ENCODE peak calls at places on chromosomes 4 and X, in eight cellular contexts. M is activated CD4-positive, CD25-positive, alpha-beta regulatory T cell treated with anti-CD3 and anti-CD28 coated beads, Interleukin-2, amount 50 U/mL, for 72 hours; O is ELR; W is HTR-8/SVneo; T is AG04450; B is MCF 10A; Z is caudate nucleus; A is GM20000. S is an unnamed sample.

GRCh38 chrX:107729558-107730297 is 45.9 kb downstream of the TSC22D3 start:
- DNase-seq in O (no peak), T (no peak), Z (no peak), A (peak), W (no peak), B (no peak), M (no peak), S (peak)

GRCh38 chr4:56909083-56909981 is 1.6 kb downstream of the REST start:
- DNase-seq in Z (peak), B (peak), T (no peak), M (no peak), A (peak), O (peak), W (peak), S (peak)

GRCh38 chrX:132058975-132059374 is 35.9 kb downstream of the STK26 start:
- DNase-seq in T (no peak), O (no peak), Z (no peak), A (no peak), W (no peak), M (no peak), B (no peak), S (no peak)

GRCh38 chr4:83217721-83218522 is 66.7 kb downstream of the COQ2 start:
- DNase-seq in M (peak), Z (no peak), T (no peak), A (peak), O (peak), W (peak), B (no peak), S (peak)

GRCh38 chr4:174058846-174059245 is 224.6 kb downstream of the FBXO8 start:
- DNase-seq in A (no peak), W (no peak), B (no peak), T (no peak), Z (no peak), O (peak), M (no peak), S (no peak)

GRCh38 chr4:71147261-71147660 is 153.8 kb downstream of the DCK start:
- DNase-seq in T (no peak), A (no peak), W (no peak), M (no peak), B (no peak), O (peak), Z (no peak), S (no peak)

GRCh38 chrX:133527415-133527814 is 112.1 kb upstream of the GPC4 start:
- DNase-seq in M (no peak), B (no peak), O (no peak), T (no peak), Z (no peak), W (no peak), A (no peak), S (no peak)

GRCh38 chr4:83221897-83222441 is 62.6 kb downstream of the COQ2 start:
- DNase-seq in W (no peak), O (no peak), M (no peak), B (no peak), Z (no peak), T (no peak), A (no peak), S (peak)

GRCh38 chr4:25180524-25181131 is 20.4 kb upstream of the SEPSECS start:
- DNase-seq in B (peak), M (no peak), Z (no peak), W (peak), A (peak), T (no peak), O (peak), S (peak)

GRCh38 chrX:18348047-18348446 is 6.4 kb downstream of the SCML2 start:
- DNase-seq in W (peak), T (no peak), O (peak), M (no peak), A (no peak), Z (no peak), B (no peak), S (no peak)

GRCh38 chrX:18702362-18703195 is 4.9 kb upstream of the PPEF1 start:
- DNase-seq in Z (no peak), T (no peak), W (peak), B (peak), A (no peak), M (no peak), O (peak), S (no peak)

GRCh38 chrX:22800360-22800759 is 199.4 kb upstream of the DDX53 start:
- DNase-seq in Z (no peak), M (no peak), T (peak), W (peak), A (no peak), B (peak), O (peak), S (no peak)

GRCh38 chrX:101078716-101079115 is at the start of gene TMEM35A:
- DNase-seq in B (no peak), M (no peak), T (peak), O (peak), Z (peak), W (no peak), A (no peak), S (no peak)